ENCODE peak calls at places on chromosome 1, in seven cellular contexts. J is iris pigment epithelial cell, Q is heart right ventricle, B is NCI-H2029 treated with DMSO at 0.1 percent for 48 hours, R is fibroblast of mammary gland, A is NCI-H1105 treated with DMSO at 0.1 percent for 48 hours, L is right cardiac atrium. F is an unnamed sample.

GRCh38 chr1:20936216-20936615 is 149.1 kb upstream of the HP1BP3 start:
- DNase-seq in Q (no peak), L (no peak), B (no peak), A (no peak), J (no peak), R (no peak), F (no peak)

GRCh38 chr1:65075123-65075976 is 72.7 kb upstream of the AK4 start:
- DNase-seq in A (peak), Q (peak), B (peak), R (peak), J (peak), L (no peak), F (peak)

GRCh38 chr1:218377143-218377660 is 32.1 kb downstream of the TGFB2 start:
- DNase-seq in Q (no peak), J (peak), L (no peak), R (peak), B (no peak), A (no peak), F (no peak)

GRCh38 chr1:42210421-42211133 is 46.0 kb upstream of the GUCA2A start:
- DNase-seq in A (no peak), B (no peak), L (no peak), J (no peak), Q (no peak), R (peak), F (no peak)

GRCh38 chr1:247386217-247386616 is 29.8 kb upstream of the NLRP3 start:
- DNase-seq in B (no peak), A (no peak), Q (no peak), L (no peak), J (no peak), R (no peak), F (no peak)

GRCh38 chr1:210232524-210233215 is at the start of gene SERTAD4:
- DNase-seq in B (no peak), J (peak), Q (no peak), R (peak), A (peak), L (peak), F (peak)

GRCh38 chr1:48470506-48470905 is 1.5 kb downstream of the SPATA6 start:
- DNase-seq in Q (peak), R (peak), B (peak), A (no peak), L (peak), J (no peak), F (peak)

GRCh38 chr1:201385299-201385891 is 7.9 kb upstream of the TNNT2 start:
- DNase-seq in B (peak), R (peak), L (no peak), Q (no peak), J (peak), A (peak), F (peak)

GRCh38 chr1:174358786-174359453 is 88.8 kb upstream of the GPR52 start:
- DNase-seq in A (peak), Q (no peak), B (no peak), L (no peak), J (no peak), R (no peak), F (no peak)

GRCh38 chr1:68107771-68108170 is 57.3 kb upstream of the DIRAS3 start:
- DNase-seq in A (no peak), J (peak), Q (no peak), L (peak), R (peak), B (no peak), F (no peak)

GRCh38 chr1:233719626-233720334 is 105.9 kb downstream of the KCNK1 start:
- DNase-seq in L (no peak), A (no peak), Q (no peak), R (no peak), B (no peak), J (no peak), F (no peak)

GRCh38 chr1:168894397-168894796 is 165.4 kb upstream of the DPT start:
- DNase-seq in L (no peak), A (no peak), R (peak), Q (no peak), J (no peak), B (no peak), F (no peak)

GRCh38 chr1:187691439-187691838 is 862.7 kb downstream of the PLA2G4A start:
- DNase-seq in B (no peak), J (peak), Q (no peak), R (peak), L (no peak), A (no peak), F (no peak)

GRCh38 chr1:115495603-115496002 is 146.2 kb upstream of the VANGL1 start:
- DNase-seq in L (no peak), R (peak), B (no peak), J (peak), A (no peak), Q (no peak), F (no peak)

F was measured in ovary.